ENCODE peak calls at places on chromosomes 13 and 19, in eight cellular contexts. J is cardiac fibroblast, Q is omental fat pad, I is hepatocyte, S is AG09319, E is cardiac muscle cell, N is B cell, D is WTC11. L is an unnamed sample.
A peak's percentile ranks its signal among the peaks of the same experiment; 100 is the strongest.

GRCh38 chr13:58855283-58855682 is 1223.7 kb downstream of the PCDH17 start:
- DNase-seq in J (no peak), Q (no peak), I (no peak), S (no peak), E (no peak), N (no peak), D (no peak), L (no peak)

GRCh38 chr13:109698779-109699178 is 87.6 kb downstream of the IRS2 start:
- DNase-seq in J (peak; percentile 63), Q (no peak), I (no peak), S (no peak), E (no peak), N (no peak), D (no peak), L (no peak)

GRCh38 chr13:114031631-114032030 is 57.8 kb upstream of the C13orf46 start:
- DNase-seq in J (no peak), Q (no peak), I (no peak), S (no peak), E (no peak), N (no peak), D (no peak), L (no peak)

GRCh38 chr13:41988244-41988643 is 27.3 kb upstream of the VWA8 start:
- DNase-seq in J (no peak), Q (no peak), I (no peak), S (no peak), E (no peak), N (no peak), D (no peak), L (no peak)

GRCh38 chr13:47310376-47310775 is 413.5 kb upstream of the HTR2A start:
- DNase-seq in J (no peak), Q (no peak), I (peak; percentile 4), S (no peak), E (no peak), N (no peak), D (no peak), L (no peak)

GRCh38 chr13:76440568-76440967 is 445.6 kb downstream of the KCTD12 start:
- DNase-seq in J (no peak), Q (no peak), I (no peak), S (no peak), E (no peak), N (no peak), D (no peak), L (no peak)

GRCh38 chr13:103236213-103236612 is 170.0 kb upstream of the SLC10A2 start:
- DNase-seq in J (peak; percentile 49), Q (no peak), I (no peak), S (no peak), E (no peak), N (no peak), D (no peak), L (no peak)

GRCh38 chr19:50378863-50379236 is 2.6 kb downstream of the NR1H2 start:
- DNase-seq in J (no peak), Q (no peak), I (no peak), S (no peak), E (no peak), N (no peak), D (no peak), L (no peak)

GRCh38 chr19:45159971-45160324 is 834 bp downstream of the NKPD1 start:
- DNase-seq in J (no peak), Q (no peak), I (no peak), S (no peak), E (no peak), N (no peak), D (no peak), L (no peak)

GRCh38 chr19:17536957-17537356 is 18.5 kb upstream of the COLGALT1 start:
- DNase-seq in J (no peak), Q (no peak), I (no peak), S (no peak), E (no peak), N (no peak), D (no peak), L (no peak)

GRCh38 chr13:112603641-112604220 is 15.8 kb upstream of the TUBGCP3 start:
- DNase-seq in J (peak; percentile 63), Q (no peak), I (no peak), S (no peak), E (no peak), N (no peak), D (no peak), L (no peak)

GRCh38 chr19:31214086-31214485 is 135.2 kb downstream of the TSHZ3 start:
- DNase-seq in J (peak; percentile 97), Q (no peak), I (peak; percentile 73), S (peak; percentile 94), E (no peak), N (no peak), D (no peak), L (no peak)

GRCh38 chr13:30052127-30052526 is 201.7 kb upstream of the UBL3 start:
- DNase-seq in J (no peak), Q (no peak), I (no peak), S (no peak), E (no peak), N (no peak), D (peak; percentile 35), L (no peak)

GRCh38 chr13:42497798-42498197 is 76.2 kb upstream of the TNFSF11 start:
- DNase-seq in J (peak; percentile 83), Q (no peak), I (peak; percentile 13), S (no peak), E (no peak), N (no peak), D (no peak), L (no peak)

GRCh38 chr19:35774274-35775045 is 904 bp upstream of the ARHGAP33 start:
- DNase-seq in J (no peak), Q (no peak), I (no peak), S (no peak), E (no peak), N (no peak), D (no peak), L (no peak)

GRCh38 chr19:18854982-18855381 is 23.2 kb downstream of the UPF1 start:
- DNase-seq in J (no peak), Q (no peak), I (no peak), S (no peak), E (no peak), N (no peak), D (no peak), L (peak; percentile 84)

GRCh38 chr19:18855647-18856384 is 24.1 kb downstream of the UPF1 start:
- DNase-seq in J (no peak), Q (no peak), I (no peak), S (no peak), E (no peak), N (no peak), D (no peak), L (no peak)

GRCh38 chr19:18851673-18852325 is 20.0 kb downstream of the UPF1 start:
- DNase-seq in J (no peak), Q (no peak), I (no peak), S (no peak), E (no peak), N (no peak), D (no peak), L (no peak)

GRCh38 chr19:18852634-18853033 is 20.9 kb downstream of the UPF1 start:
- DNase-seq in J (no peak), Q (no peak), I (no peak), S (no peak), E (no peak), N (no peak), D (no peak), L (no peak)

DNA sequence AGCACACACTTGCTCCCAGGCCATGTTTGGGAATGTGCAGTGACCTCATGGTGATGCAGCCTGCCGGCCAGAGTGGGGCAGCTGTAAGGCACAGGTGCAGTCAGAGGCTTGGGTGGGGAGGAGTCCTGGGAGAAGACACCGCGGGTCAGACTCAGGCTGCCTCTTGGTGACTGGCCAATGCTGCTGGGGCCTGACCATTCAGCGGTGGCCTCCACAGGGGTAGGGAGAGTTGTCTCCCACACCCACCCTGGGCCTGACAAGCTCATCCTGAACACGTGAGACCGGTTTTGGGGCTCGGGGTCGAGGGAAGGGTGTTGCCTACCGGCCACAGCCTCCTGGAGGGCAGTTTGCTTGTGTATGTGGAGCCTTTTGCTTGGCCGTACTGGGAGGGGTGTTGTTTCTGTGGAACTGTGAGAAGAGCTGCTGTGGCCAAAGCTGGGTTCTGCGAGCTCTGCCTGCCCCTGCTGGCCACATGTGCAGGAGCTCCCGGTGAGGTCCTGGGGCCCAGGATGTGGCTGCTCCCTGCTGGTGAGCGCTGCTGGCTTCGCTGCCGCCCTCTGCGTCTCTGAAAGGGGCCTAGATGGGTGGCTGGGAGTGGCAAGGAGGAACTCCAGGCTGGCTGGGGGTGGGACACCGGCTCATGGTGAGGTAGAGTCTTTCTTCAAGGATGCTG is 22.1 kb downstream of the UPF1 start:
- DNase-seq in J (no peak), Q (no peak), I (no peak), S (no peak), E (no peak), N (no peak), D (no peak), L (peak; percentile 91)
- TF ChIP-seq CTCF in J (no peak), Q (no peak), I (no peak), S (no peak), E (no peak), N (no peak), D (no peak), L (no peak)

GRCh38 chr19:43934055-43934984 is 762 bp downstream of the ZNF45 start:
- DNase-seq in J (peak; percentile 14), Q (no peak), I (peak; percentile 9), S (no peak), E (peak; percentile 3), N (no peak), D (no peak), L (no peak)
- TF ChIP-seq CTCF in J (no peak), Q (no peak), I (no peak), S (peak; percentile 27), E (peak; percentile 20), N (no peak), D (no peak), L (peak; percentile 38)

GRCh38 chr19:13731147-13731964 is 33.0 kb upstream of the MRI1 start:
- DNase-seq in J (peak; percentile 96), Q (peak; percentile 74), I (peak; percentile 98), S (peak; percentile 85), E (peak; percentile 96), N (peak; percentile 95), D (peak; percentile 95), L (peak; percentile 98)
- TF ChIP-seq CTCF in J (no peak), Q (no peak), I (no peak), S (no peak), E (no peak), N (no peak), D (no peak), L (no peak)

DNA sequence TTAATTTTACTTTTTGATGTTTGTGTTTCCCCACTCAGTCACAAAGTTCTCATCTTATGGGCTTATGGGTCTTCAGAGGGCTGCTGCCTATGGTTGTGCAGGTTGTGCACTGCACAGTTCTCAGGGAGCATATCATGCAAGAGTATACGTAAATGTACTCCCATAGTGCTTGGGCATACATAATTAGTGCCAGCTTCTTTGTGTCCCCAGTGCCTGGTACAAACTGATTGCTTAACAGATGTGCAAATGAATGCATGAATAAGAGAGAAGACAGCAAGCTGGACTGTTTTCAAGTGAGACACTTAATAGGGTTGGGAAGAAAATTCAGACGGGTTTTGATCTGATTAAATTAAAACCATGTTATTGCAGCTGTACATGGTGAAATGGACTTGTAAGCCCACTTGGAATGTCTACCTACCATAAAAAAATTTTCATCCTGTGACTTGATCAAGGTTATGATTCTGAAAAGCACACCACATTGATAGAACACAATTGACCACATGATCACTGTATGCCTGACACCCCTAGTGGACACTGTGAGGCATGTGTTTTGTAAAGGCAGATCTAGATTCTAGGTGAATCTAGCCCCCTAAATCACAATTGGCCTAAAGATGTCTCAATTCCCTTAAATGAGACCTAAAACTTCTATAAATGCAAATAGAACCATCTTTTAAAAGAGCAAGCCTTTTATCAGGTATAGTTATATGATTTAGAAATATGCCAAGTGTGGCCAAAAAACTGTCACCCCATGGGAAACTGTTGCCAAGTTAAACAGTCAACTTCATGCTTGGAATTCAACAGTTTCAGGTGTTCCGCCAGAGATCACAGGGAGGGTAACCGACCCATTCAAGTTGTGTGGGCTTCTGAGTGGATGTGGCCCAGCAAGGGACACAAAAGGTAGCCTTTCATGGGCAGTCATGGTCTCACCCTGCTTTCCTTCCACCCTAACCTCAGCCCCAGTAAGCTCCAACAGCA is 27.9 kb downstream of the FAM124A start:
- DNase-seq in J (no peak), Q (no peak), I (no peak), S (no peak), E (no peak), N (no peak), D (no peak), L (no peak)
- TF ChIP-seq CTCF in J (peak; percentile 52), Q (no peak), I (peak; percentile 19), S (peak; percentile 13), E (peak; percentile 46), N (peak; percentile 40), D (peak; percentile 34), L (peak; percentile 62)